ENCODE peak calls at places on chromosomes 11 and 22, in eight cellular contexts. One of them, this sample, is unnamed.

GRCh38 chr11:133531450-133531849 is 851 bp downstream of the OPCML start:
- DNase-seq in BE2C: no peak
- DNase-seq in stimulated activated CD8-positive, alpha-beta memory T cell treated with anti-CD3 and anti-CD28 coated beads, Interleukin-7, amount 100 ng/mL, for 1 hour: no peak
- DNase-seq in activated naive CD4-positive, alpha-beta T cell: no peak
- DNase-seq in cardiac fibroblast: no peak
- DNase-seq in tibial nerve: no peak
- DNase-seq in memory B cell: no peak
- DNase-seq in activated T-cell treated with anti-CD3 and anti-CD28 coated beads, Interleukin-2, amount 50 U/mL, for 72 hours: no peak
- DNase-seq in this sample: no peak

GRCh38 chr11:70304208-70304603 is 33.7 kb downstream of the PPFIA1 start:
- DNase-seq in BE2C: no peak
- DNase-seq in activated naive CD4-positive, alpha-beta T cell: no peak
- DNase-seq in stimulated activated CD8-positive, alpha-beta memory T cell treated with anti-CD3 and anti-CD28 coated beads, Interleukin-7, amount 100 ng/mL, for 1 hour: no peak
- DNase-seq in tibial nerve: no peak
- DNase-seq in cardiac fibroblast: no peak
- DNase-seq in memory B cell: no peak
- DNase-seq in activated T-cell treated with anti-CD3 and anti-CD28 coated beads, Interleukin-2, amount 50 U/mL, for 72 hours: no peak
- DNase-seq in this sample: no peak

GRCh38 chr11:9448576-9449352 is 12.0 kb upstream of the ZNF143 start:
- DNase-seq in cardiac fibroblast: no peak
- DNase-seq in stimulated activated CD8-positive, alpha-beta memory T cell treated with anti-CD3 and anti-CD28 coated beads, Interleukin-7, amount 100 ng/mL, for 1 hour: no peak
- DNase-seq in BE2C: no peak
- DNase-seq in memory B cell: no peak
- DNase-seq in activated naive CD4-positive, alpha-beta T cell: no peak
- DNase-seq in activated T-cell treated with anti-CD3 and anti-CD28 coated beads, Interleukin-2, amount 50 U/mL, for 72 hours: no peak
- DNase-seq in tibial nerve: no peak
- DNase-seq in this sample: no peak

GRCh38 chr11:13249992-13250391 is 27.6 kb upstream of the BMAL1 start:
- DNase-seq in BE2C: no peak
- DNase-seq in stimulated activated CD8-positive, alpha-beta memory T cell treated with anti-CD3 and anti-CD28 coated beads, Interleukin-7, amount 100 ng/mL, for 1 hour: no peak
- DNase-seq in memory B cell: no peak
- DNase-seq in activated T-cell treated with anti-CD3 and anti-CD28 coated beads, Interleukin-2, amount 50 U/mL, for 72 hours: no peak
- DNase-seq in tibial nerve: no peak
- DNase-seq in cardiac fibroblast: peak
- DNase-seq in activated naive CD4-positive, alpha-beta T cell: no peak
- DNase-seq in this sample: no peak

GRCh38 chr22:20602589-20603164 is 95.3 kb downstream of the MED15 start:
- DNase-seq in stimulated activated CD8-positive, alpha-beta memory T cell treated with anti-CD3 and anti-CD28 coated beads, Interleukin-7, amount 100 ng/mL, for 1 hour: no peak
- DNase-seq in activated T-cell treated with anti-CD3 and anti-CD28 coated beads, Interleukin-2, amount 50 U/mL, for 72 hours: no peak
- DNase-seq in tibial nerve: no peak
- DNase-seq in BE2C: no peak
- DNase-seq in cardiac fibroblast: no peak
- DNase-seq in activated naive CD4-positive, alpha-beta T cell: no peak
- DNase-seq in memory B cell: no peak
- DNase-seq in this sample: no peak

GRCh38 chr11:285894-286220 is 3.1 kb upstream of the PGGHG start:
- DNase-seq in tibial nerve: peak
- DNase-seq in memory B cell: no peak
- DNase-seq in cardiac fibroblast: no peak
- DNase-seq in activated T-cell treated with anti-CD3 and anti-CD28 coated beads, Interleukin-2, amount 50 U/mL, for 72 hours: no peak
- DNase-seq in activated naive CD4-positive, alpha-beta T cell: no peak
- DNase-seq in BE2C: no peak
- DNase-seq in stimulated activated CD8-positive, alpha-beta memory T cell treated with anti-CD3 and anti-CD28 coated beads, Interleukin-7, amount 100 ng/mL, for 1 hour: no peak
- DNase-seq in this sample: peak

GRCh38 chr11:108241370-108242037 is 18.6 kb downstream of the ATM start:
- DNase-seq in stimulated activated CD8-positive, alpha-beta memory T cell treated with anti-CD3 and anti-CD28 coated beads, Interleukin-7, amount 100 ng/mL, for 1 hour: no peak
- DNase-seq in activated naive CD4-positive, alpha-beta T cell: no peak
- DNase-seq in activated T-cell treated with anti-CD3 and anti-CD28 coated beads, Interleukin-2, amount 50 U/mL, for 72 hours: peak
- DNase-seq in tibial nerve: no peak
- DNase-seq in BE2C: no peak
- DNase-seq in cardiac fibroblast: no peak
- DNase-seq in memory B cell: no peak
- DNase-seq in this sample: no peak

GRCh38 chr11:19077965-19078364 is 17.4 kb upstream of the MRGPRX2 start:
- DNase-seq in activated T-cell treated with anti-CD3 and anti-CD28 coated beads, Interleukin-2, amount 50 U/mL, for 72 hours: no peak
- DNase-seq in BE2C: no peak
- DNase-seq in stimulated activated CD8-positive, alpha-beta memory T cell treated with anti-CD3 and anti-CD28 coated beads, Interleukin-7, amount 100 ng/mL, for 1 hour: no peak
- DNase-seq in memory B cell: no peak
- DNase-seq in cardiac fibroblast: no peak
- DNase-seq in activated naive CD4-positive, alpha-beta T cell: no peak
- DNase-seq in tibial nerve: no peak
- DNase-seq in this sample: no peak

GRCh38 chr11:9710852-9711251 is 47.0 kb downstream of the SWAP70 start:
- DNase-seq in memory B cell: no peak
- DNase-seq in cardiac fibroblast: no peak
- DNase-seq in tibial nerve: no peak
- DNase-seq in activated T-cell treated with anti-CD3 and anti-CD28 coated beads, Interleukin-2, amount 50 U/mL, for 72 hours: no peak
- DNase-seq in stimulated activated CD8-positive, alpha-beta memory T cell treated with anti-CD3 and anti-CD28 coated beads, Interleukin-7, amount 100 ng/mL, for 1 hour: no peak
- DNase-seq in activated naive CD4-positive, alpha-beta T cell: no peak
- DNase-seq in BE2C: no peak
- DNase-seq in this sample: no peak

GRCh38 chr11:112506852-112507251 is 246.2 kb upstream of the PLET1 start:
- DNase-seq in activated naive CD4-positive, alpha-beta T cell: no peak
- DNase-seq in cardiac fibroblast: no peak
- DNase-seq in stimulated activated CD8-positive, alpha-beta memory T cell treated with anti-CD3 and anti-CD28 coated beads, Interleukin-7, amount 100 ng/mL, for 1 hour: no peak
- DNase-seq in BE2C: no peak
- DNase-seq in memory B cell: no peak
- DNase-seq in activated T-cell treated with anti-CD3 and anti-CD28 coated beads, Interleukin-2, amount 50 U/mL, for 72 hours: no peak
- DNase-seq in tibial nerve: no peak
- DNase-seq in this sample: no peak

GRCh38 chr22:45631140-45631539 is 40.5 kb upstream of the ATXN10 start:
- DNase-seq in stimulated activated CD8-positive, alpha-beta memory T cell treated with anti-CD3 and anti-CD28 coated beads, Interleukin-7, amount 100 ng/mL, for 1 hour: no peak
- DNase-seq in tibial nerve: no peak
- DNase-seq in activated naive CD4-positive, alpha-beta T cell: no peak
- DNase-seq in BE2C: no peak
- DNase-seq in activated T-cell treated with anti-CD3 and anti-CD28 coated beads, Interleukin-2, amount 50 U/mL, for 72 hours: no peak
- DNase-seq in cardiac fibroblast: no peak
- DNase-seq in memory B cell: no peak
- DNase-seq in this sample: no peak

GRCh38 chr22:40829131-40829530 is 10.0 kb upstream of the SLC25A17 start:
- DNase-seq in cardiac fibroblast: no peak
- DNase-seq in memory B cell: no peak
- DNase-seq in activated T-cell treated with anti-CD3 and anti-CD28 coated beads, Interleukin-2, amount 50 U/mL, for 72 hours: no peak
- DNase-seq in activated naive CD4-positive, alpha-beta T cell: no peak
- DNase-seq in tibial nerve: no peak
- DNase-seq in BE2C: no peak
- DNase-seq in stimulated activated CD8-positive, alpha-beta memory T cell treated with anti-CD3 and anti-CD28 coated beads, Interleukin-7, amount 100 ng/mL, for 1 hour: no peak
- DNase-seq in this sample: no peak

GRCh38 chr11:29119691-29120328 is 897.0 kb downstream of the KCNA4 start:
- DNase-seq in cardiac fibroblast: peak
- DNase-seq in activated naive CD4-positive, alpha-beta T cell: no peak
- DNase-seq in tibial nerve: no peak
- DNase-seq in memory B cell: no peak
- DNase-seq in stimulated activated CD8-positive, alpha-beta memory T cell treated with anti-CD3 and anti-CD28 coated beads, Interleukin-7, amount 100 ng/mL, for 1 hour: no peak
- DNase-seq in BE2C: no peak
- DNase-seq in activated T-cell treated with anti-CD3 and anti-CD28 coated beads, Interleukin-2, amount 50 U/mL, for 72 hours: no peak
- DNase-seq in this sample: no peak

GRCh38 chr11:19080579-19080993 is 20.1 kb upstream of the MRGPRX2 start:
- DNase-seq in cardiac fibroblast: peak
- DNase-seq in memory B cell: no peak
- DNase-seq in activated T-cell treated with anti-CD3 and anti-CD28 coated beads, Interleukin-2, amount 50 U/mL, for 72 hours: no peak
- DNase-seq in tibial nerve: no peak
- DNase-seq in activated naive CD4-positive, alpha-beta T cell: no peak
- DNase-seq in stimulated activated CD8-positive, alpha-beta memory T cell treated with anti-CD3 and anti-CD28 coated beads, Interleukin-7, amount 100 ng/mL, for 1 hour: no peak
- DNase-seq in BE2C: no peak
- DNase-seq in this sample: no peak

This sample was measured in GM19239.